ENCODE peak calls at places on chromosomes 12 and 14, in six cellular contexts. L is A172, Y is iris pigment epithelial cell, O is GM03348, H is COR-L47, I is left ventricle myocardium inferior. E is an unnamed sample.

GRCh38 chr12:89490922-89491321 is 33.7 kb downstream of the GALNT4 start:
- DNase-seq in L (no peak), Y (no peak), O (no peak), H (no peak), I (no peak), E (no peak)

GRCh38 chr14:69464829-69465228 is 19.7 kb upstream of the PLEKHD1 start:
- DNase-seq in L (peak), Y (peak), O (no peak), H (no peak), I (no peak), E (no peak)

GRCh38 chr12:96258451-96258933 is 64.3 kb downstream of the ELK3 start:
- DNase-seq in L (peak), Y (peak), O (peak), H (peak), I (peak), E (no peak)

GRCh38 chr12:4145990-4146859 is 127.3 kb upstream of the CCND2 start:
- DNase-seq in L (no peak), Y (no peak), O (no peak), H (no peak), I (no peak), E (no peak)

GRCh38 chr14:54564799-54565235 is 2.1 kb upstream of the SAMD4A start:
- DNase-seq in L (no peak), Y (peak), O (peak), H (no peak), I (no peak), E (no peak)

GRCh38 chr14:52355016-52355430 is 40.9 kb downstream of the PTGER2 start:
- DNase-seq in L (peak), Y (peak), O (peak), H (no peak), I (no peak), E (no peak)

GRCh38 chr12:132218915-132219314 is 74.7 kb downstream of the NOC4L start:
- DNase-seq in L (no peak), Y (no peak), O (peak), H (peak), I (no peak), E (no peak)

GRCh38 chr12:120677765-120678473 is 9.0 kb upstream of the MLEC start:
- DNase-seq in L (peak), Y (peak), O (no peak), H (no peak), I (peak), E (no peak)

GRCh38 chr14:37973031-37973908 is 234.4 kb upstream of the SSTR1 start:
- DNase-seq in L (no peak), Y (no peak), O (peak), H (no peak), I (no peak), E (no peak)

GRCh38 chr14:93943052-93943451 is 15.9 kb downstream of the FAM181A start:
- DNase-seq in L (no peak), Y (peak), O (no peak), H (no peak), I (no peak), E (no peak)

E was measured in sciatic nerve.